ENCODE peak calls at places on chromosomes 12 and 14, in six cellular contexts. One of them, this sample, is unnamed.

GRCh38 chr14:74211945-74212580 is 27.2 kb upstream of the VSX2 start:
- DNase-seq in foreskin fibroblast: peak; percentile 35
- DNase-seq in tibial nerve: no peak
- DNase-seq in suprapubic skin: no peak
- DNase-seq in IMR-90: no peak
- DNase-seq in AG09309: no peak
- DNase-seq in this sample: no peak

GRCh38 chr12:75635606-75636444 is 124.4 kb upstream of the KRR1 start:
- DNase-seq in foreskin fibroblast: peak; percentile 89
- DNase-seq in tibial nerve: no peak
- DNase-seq in suprapubic skin: no peak
- DNase-seq in IMR-90: peak; percentile 97
- DNase-seq in AG09309: peak; percentile 70
- DNase-seq in this sample: no peak

GRCh38 chr14:22500954-22501353 is 88.1 kb downstream of the DAD1 start:
- DNase-seq in foreskin fibroblast: no peak
- DNase-seq in tibial nerve: no peak
- DNase-seq in suprapubic skin: no peak
- DNase-seq in IMR-90: no peak
- DNase-seq in AG09309: no peak
- DNase-seq in this sample: no peak

GRCh38 chr12:112007945-112008344 is 5.0 kb downstream of the TMEM116 start:
- DNase-seq in foreskin fibroblast: no peak
- DNase-seq in tibial nerve: no peak
- DNase-seq in suprapubic skin: no peak
- DNase-seq in IMR-90: peak; percentile 50
- DNase-seq in AG09309: no peak
- DNase-seq in this sample: no peak

GRCh38 chr14:86673523-86673969 is 1143.6 kb downstream of the FLRT2 start:
- DNase-seq in foreskin fibroblast: no peak
- DNase-seq in tibial nerve: no peak
- DNase-seq in suprapubic skin: no peak
- DNase-seq in IMR-90: peak; percentile 1
- DNase-seq in AG09309: no peak
- DNase-seq in this sample: no peak

GRCh38 chr14:73753043-73753886 is 39.1 kb upstream of the PNMA1 start:
- DNase-seq in foreskin fibroblast: peak; percentile 55
- DNase-seq in tibial nerve: no peak
- DNase-seq in suprapubic skin: no peak
- DNase-seq in IMR-90: no peak
- DNase-seq in AG09309: no peak
- DNase-seq in this sample: peak; percentile 71

GRCh38 chr12:78824918-78825317 is 39.7 kb upstream of the SYT1 start:
- DNase-seq in foreskin fibroblast: no peak
- DNase-seq in tibial nerve: no peak
- DNase-seq in suprapubic skin: no peak
- DNase-seq in IMR-90: no peak
- DNase-seq in AG09309: no peak
- DNase-seq in this sample: no peak

GRCh38 chr14:30874120-30874998 is at the start of gene COCH:
- DNase-seq in foreskin fibroblast: peak; percentile 30
- DNase-seq in tibial nerve: no peak
- DNase-seq in suprapubic skin: no peak
- DNase-seq in IMR-90: no peak
- DNase-seq in AG09309: no peak
- DNase-seq in this sample: peak; percentile 33

GRCh38 chr12:226401-226800 is 12.4 kb upstream of the SLC6A12 start:
- DNase-seq in foreskin fibroblast: no peak
- DNase-seq in tibial nerve: no peak
- DNase-seq in suprapubic skin: peak; percentile 67
- DNase-seq in IMR-90: no peak
- DNase-seq in AG09309: no peak
- DNase-seq in this sample: no peak

GRCh38 chr12:2395352-2395977 is 342.7 kb downstream of the CACNA1C start:
- DNase-seq in foreskin fibroblast: peak; percentile 65
- DNase-seq in tibial nerve: no peak
- DNase-seq in suprapubic skin: no peak
- DNase-seq in IMR-90: peak; percentile 28
- DNase-seq in AG09309: no peak
- DNase-seq in this sample: peak; percentile 20

GRCh38 chr12:19959353-19959752 is 409.0 kb upstream of the PDE3A start:
- DNase-seq in foreskin fibroblast: no peak
- DNase-seq in tibial nerve: no peak
- DNase-seq in suprapubic skin: no peak
- DNase-seq in IMR-90: peak; percentile 52
- DNase-seq in AG09309: no peak
- DNase-seq in this sample: no peak

GRCh38 chr14:70416322-70416716 is 571 bp downstream of the SYNJ2BP start:
- DNase-seq in foreskin fibroblast: peak; percentile 36
- DNase-seq in tibial nerve: no peak
- DNase-seq in suprapubic skin: no peak
- DNase-seq in IMR-90: peak; percentile 8
- DNase-seq in AG09309: no peak
- DNase-seq in this sample: no peak

GRCh38 chr14:70416717-70417349 is at the start of gene SYNJ2BP:
- DNase-seq in foreskin fibroblast: peak; percentile 85
- DNase-seq in tibial nerve: peak; percentile 15
- DNase-seq in suprapubic skin: no peak
- DNase-seq in IMR-90: peak; percentile 70
- DNase-seq in AG09309: peak; percentile 1
- DNase-seq in this sample: peak; percentile 1

GRCh38 chr14:70415788-70416187 is 1.1 kb downstream of the SYNJ2BP start:
- DNase-seq in foreskin fibroblast: no peak
- DNase-seq in tibial nerve: no peak
- DNase-seq in suprapubic skin: no peak
- DNase-seq in IMR-90: no peak
- DNase-seq in AG09309: no peak
- DNase-seq in this sample: no peak
- H3K4me3 ChIP-seq in foreskin fibroblast: peak overlapping the region; percentile 80
- H3K4me3 ChIP-seq in tibial nerve: peak overlapping the region; percentile 77
- H3K4me3 ChIP-seq in suprapubic skin: peak overlapping the region; percentile 63
- H3K4me3 ChIP-seq in IMR-90: peak overlapping the region; percentile 14
- H3K4me3 ChIP-seq in AG09309: no peak overlapping the region
- H3K4me3 ChIP-seq in this sample: no peak overlapping the region

DNA sequence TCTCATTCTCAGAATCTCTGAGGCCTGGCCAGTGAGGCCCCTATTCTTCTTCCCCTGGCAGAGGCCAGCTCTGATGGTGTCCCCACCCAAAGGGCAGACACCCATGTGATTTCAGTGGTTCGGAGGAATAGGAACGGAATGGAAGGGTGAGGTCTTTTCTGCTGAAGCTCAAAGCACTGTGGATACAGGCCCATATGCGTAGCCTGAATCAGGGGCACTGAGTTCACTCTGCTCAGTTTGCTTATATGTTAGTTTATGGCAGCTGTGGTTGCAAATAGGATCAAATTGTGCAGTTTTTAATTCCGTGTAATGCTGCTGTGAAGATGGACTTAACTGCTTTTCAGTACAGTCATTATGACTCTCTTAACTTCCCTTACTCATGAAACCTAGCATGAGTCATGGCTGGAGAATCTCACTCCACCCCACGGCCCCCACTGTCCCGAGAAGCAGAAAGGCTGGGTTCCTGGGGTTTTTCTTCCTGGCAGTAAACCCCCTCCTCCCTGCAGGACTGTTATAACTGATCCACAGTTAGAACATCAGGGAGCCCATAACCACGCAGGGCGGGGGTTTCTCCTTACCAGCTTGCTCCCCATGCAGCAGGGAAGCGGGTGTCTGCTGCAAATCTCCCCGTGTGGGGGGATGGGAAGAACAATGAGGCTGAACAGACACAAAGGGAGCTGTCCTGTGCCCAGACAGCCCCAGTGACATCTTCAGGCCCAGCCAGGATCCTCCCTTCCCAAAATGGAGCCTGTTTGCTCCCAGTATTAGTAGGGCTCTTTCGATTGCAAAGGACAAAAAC is 122.7 kb downstream of the SLC38A6 start:
- DNase-seq in foreskin fibroblast: peak; percentile 97
- DNase-seq in tibial nerve: no peak
- DNase-seq in suprapubic skin: peak; percentile 83
- DNase-seq in IMR-90: peak; percentile 99
- DNase-seq in AG09309: peak; percentile 93
- DNase-seq in this sample: peak; percentile 36
- H3K4me3 ChIP-seq in foreskin fibroblast: no peak overlapping the region
- H3K4me3 ChIP-seq in tibial nerve: no peak overlapping the region
- H3K4me3 ChIP-seq in suprapubic skin: no peak overlapping the region
- H3K4me3 ChIP-seq in IMR-90: no peak overlapping the region
- H3K4me3 ChIP-seq in AG09309: no peak overlapping the region
- H3K4me3 ChIP-seq in this sample: no peak overlapping the region

GRCh38 chr12:15662983-15663659 is 126.1 kb downstream of the EPS8 start:
- DNase-seq in foreskin fibroblast: no peak
- DNase-seq in tibial nerve: no peak
- DNase-seq in suprapubic skin: no peak
- DNase-seq in IMR-90: peak; percentile 49
- DNase-seq in AG09309: no peak
- DNase-seq in this sample: no peak

GRCh38 chr12:15664491-15664890 is 124.7 kb downstream of the EPS8 start:
- DNase-seq in foreskin fibroblast: no peak
- DNase-seq in tibial nerve: no peak
- DNase-seq in suprapubic skin: no peak
- DNase-seq in IMR-90: peak; percentile 56
- DNase-seq in AG09309: no peak
- DNase-seq in this sample: no peak

GRCh38 chr12:15662303-15662980 is 126.7 kb downstream of the EPS8 start:
- DNase-seq in foreskin fibroblast: peak; percentile 87
- DNase-seq in tibial nerve: no peak
- DNase-seq in suprapubic skin: no peak
- DNase-seq in IMR-90: peak; percentile 96
- DNase-seq in AG09309: peak; percentile 73
- DNase-seq in this sample: no peak
- H3K4me3 ChIP-seq in foreskin fibroblast: no peak overlapping the region
- H3K4me3 ChIP-seq in tibial nerve: no peak overlapping the region
- H3K4me3 ChIP-seq in suprapubic skin: no peak overlapping the region
- H3K4me3 ChIP-seq in IMR-90: no peak overlapping the region
- H3K4me3 ChIP-seq in AG09309: no peak overlapping the region
- H3K4me3 ChIP-seq in this sample: no peak overlapping the region

GRCh38 chr12:14957769-14958168 is 3.6 kb downstream of the ARHGDIB start:
- DNase-seq in foreskin fibroblast: no peak
- DNase-seq in tibial nerve: no peak
- DNase-seq in suprapubic skin: no peak
- DNase-seq in IMR-90: no peak
- DNase-seq in AG09309: no peak
- DNase-seq in this sample: no peak

GRCh38 chr12:14958361-14959125 is 2.9 kb downstream of the ARHGDIB start:
- DNase-seq in foreskin fibroblast: no peak
- DNase-seq in tibial nerve: no peak
- DNase-seq in suprapubic skin: no peak
- DNase-seq in IMR-90: no peak
- DNase-seq in AG09309: no peak
- DNase-seq in this sample: no peak

GRCh38 chr12:14959463-14959862 is 1.9 kb downstream of the ARHGDIB start:
- DNase-seq in foreskin fibroblast: no peak
- DNase-seq in tibial nerve: no peak
- DNase-seq in suprapubic skin: no peak
- DNase-seq in IMR-90: no peak
- DNase-seq in AG09309: no peak
- DNase-seq in this sample: peak; percentile 57

GRCh38 chr12:14959916-14960315 is 1.5 kb downstream of the ARHGDIB start:
- DNase-seq in foreskin fibroblast: no peak
- DNase-seq in tibial nerve: no peak
- DNase-seq in suprapubic skin: no peak
- DNase-seq in IMR-90: no peak
- DNase-seq in AG09309: no peak
- DNase-seq in this sample: peak; percentile 35

DNA sequence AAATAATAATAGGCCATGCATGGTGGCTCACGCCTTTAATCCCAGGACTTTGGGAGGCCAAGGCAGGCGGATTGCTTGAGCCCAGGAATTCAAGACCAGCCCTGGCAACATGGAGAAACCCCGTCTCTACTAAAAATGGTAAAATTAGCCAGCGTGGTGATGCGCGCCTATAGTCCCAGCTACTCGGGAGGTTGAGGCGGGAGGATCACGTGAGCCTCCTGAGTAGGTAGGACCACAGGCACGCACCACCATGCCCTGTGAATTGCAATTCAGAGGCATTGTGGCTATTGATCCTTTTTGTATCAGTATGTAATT is 2.3 kb downstream of the ARHGDIB start:
- DNase-seq in foreskin fibroblast: no peak
- DNase-seq in tibial nerve: no peak
- DNase-seq in suprapubic skin: no peak
- DNase-seq in IMR-90: no peak
- DNase-seq in AG09309: no peak
- DNase-seq in this sample: peak; percentile 49
- H3K4me3 ChIP-seq in foreskin fibroblast: no peak overlapping the region
- H3K4me3 ChIP-seq in tibial nerve: peak overlapping the region; percentile 14
- H3K4me3 ChIP-seq in suprapubic skin: peak overlapping the region; percentile 53
- H3K4me3 ChIP-seq in IMR-90: no peak overlapping the region
- H3K4me3 ChIP-seq in AG09309: no peak overlapping the region
- H3K4me3 ChIP-seq in this sample: peak overlapping the region; percentile 76

GRCh38 chr12:26940820-26941219 is 2.5 kb downstream of the FGFR1OP2 start:
- DNase-seq in foreskin fibroblast: no peak
- DNase-seq in tibial nerve: no peak
- DNase-seq in suprapubic skin: no peak
- DNase-seq in IMR-90: peak; percentile 15
- DNase-seq in AG09309: no peak
- DNase-seq in this sample: no peak
- H3K4me3 ChIP-seq in foreskin fibroblast: no peak overlapping the region
- H3K4me3 ChIP-seq in tibial nerve: peak overlapping the region; percentile 74
- H3K4me3 ChIP-seq in suprapubic skin: no peak overlapping the region
- H3K4me3 ChIP-seq in IMR-90: no peak overlapping the region
- H3K4me3 ChIP-seq in AG09309: no peak overlapping the region
- H3K4me3 ChIP-seq in this sample: no peak overlapping the region

GRCh38 chr14:24261969-24262327 is 1.0 kb downstream of the TGM1 start:
- DNase-seq in foreskin fibroblast: no peak
- DNase-seq in tibial nerve: no peak
- DNase-seq in suprapubic skin: no peak
- DNase-seq in IMR-90: no peak
- DNase-seq in AG09309: no peak
- DNase-seq in this sample: no peak
- H3K4me3 ChIP-seq in foreskin fibroblast: no peak overlapping the region
- H3K4me3 ChIP-seq in tibial nerve: no peak overlapping the region
- H3K4me3 ChIP-seq in suprapubic skin: no peak overlapping the region
- H3K4me3 ChIP-seq in IMR-90: no peak overlapping the region
- H3K4me3 ChIP-seq in AG09309: no peak overlapping the region
- H3K4me3 ChIP-seq in this sample: no peak overlapping the region

DNA sequence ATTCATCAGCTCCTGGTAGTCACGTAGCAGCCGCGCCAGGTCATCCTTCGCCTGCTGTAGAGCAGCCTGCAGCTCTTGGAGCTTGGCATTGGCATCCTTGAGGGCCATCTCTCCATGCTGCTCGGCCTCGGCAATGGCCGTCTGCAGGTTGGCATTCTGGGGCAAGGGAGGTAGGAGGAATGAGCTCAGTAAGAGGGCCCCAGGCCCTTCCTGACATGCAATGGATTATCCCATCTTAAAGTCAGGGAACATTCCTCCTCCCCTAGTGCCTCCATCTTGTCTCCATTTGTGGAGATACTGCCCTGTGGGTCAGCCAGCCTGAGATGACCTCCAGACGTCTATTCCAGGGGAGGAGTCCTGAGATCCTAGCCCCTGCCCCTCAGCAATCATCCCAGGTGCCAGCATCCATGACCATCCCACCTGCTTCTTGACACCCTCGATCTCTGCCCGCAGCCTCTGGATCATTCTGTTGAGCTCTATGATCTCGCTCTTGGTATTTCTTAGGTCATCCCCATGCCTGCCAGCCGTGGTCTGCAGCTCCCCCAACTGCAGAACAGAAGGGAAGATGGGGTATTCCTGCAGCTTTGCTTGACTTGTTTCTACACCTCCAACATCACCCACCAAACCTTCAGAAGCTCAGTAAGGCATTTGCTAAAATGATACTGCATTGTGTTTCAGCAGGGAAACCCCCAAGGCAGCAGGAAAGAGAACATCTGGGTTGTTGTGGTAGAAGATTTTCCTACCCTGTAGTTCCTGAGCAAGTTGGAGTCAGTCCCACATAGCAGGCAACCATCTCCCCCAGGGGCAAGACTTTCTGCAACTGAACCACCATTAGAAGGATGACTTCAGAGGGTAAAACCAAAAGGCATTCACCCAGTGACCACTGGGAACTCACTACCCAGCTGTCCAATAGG is 4.4 kb downstream of the KRT3 start:
- DNase-seq in foreskin fibroblast: no peak
- DNase-seq in tibial nerve: no peak
- DNase-seq in suprapubic skin: no peak
- DNase-seq in IMR-90: no peak
- DNase-seq in AG09309: no peak
- DNase-seq in this sample: no peak
- H3K4me3 ChIP-seq in foreskin fibroblast: no peak overlapping the region
- H3K4me3 ChIP-seq in tibial nerve: no peak overlapping the region
- H3K4me3 ChIP-seq in suprapubic skin: no peak overlapping the region
- H3K4me3 ChIP-seq in IMR-90: no peak overlapping the region
- H3K4me3 ChIP-seq in AG09309: no peak overlapping the region
- H3K4me3 ChIP-seq in this sample: no peak overlapping the region